ENCODE peak calls at places on chromosome 9, in five cellular contexts. D is kidney tubule cell, Q is amniotic stem cell, B is HCT116, I is GM03348. M is an unnamed sample.

GRCh38 chr9:80964951-80965350 is 724.4 kb downstream of the TLE1 start:
- DNase-seq in I (no peak), Q (no peak), B (no peak), D (no peak), M (no peak)

GRCh38 chr9:114850871-114851270 is 45.0 kb upstream of the TNFSF15 start:
- DNase-seq in D (no peak), B (no peak), I (no peak), Q (no peak), M (no peak)

GRCh38 chr9:92723299-92723625 is 41.4 kb downstream of the BICD2 start:
- DNase-seq in I (no peak), B (no peak), D (peak; percentile 42), Q (no peak), M (no peak)

GRCh38 chr9:111023090-111023489 is 15.2 kb downstream of the LPAR1 start:
- DNase-seq in Q (no peak), I (no peak), D (no peak), B (no peak), M (no peak)

GRCh38 chr9:126642839-126643238 is 29.1 kb downstream of the LMX1B start:
- DNase-seq in B (no peak), D (no peak), Q (no peak), I (no peak), M (no peak)

GRCh38 chr9:113186241-113186755 is 34.8 kb downstream of the FKBP15 start:
- DNase-seq in D (no peak), B (no peak), I (no peak), Q (no peak), M (no peak)

GRCh38 chr9:96048116-96048953 is 172.8 kb downstream of the ERCC6L2 start:
- DNase-seq in D (peak; percentile 76), Q (no peak), B (no peak), I (no peak), M (no peak)

GRCh38 chr9:34650816-34651215 is 1.2 kb upstream of the IL11RA start:
- DNase-seq in Q (no peak), D (no peak), I (no peak), B (no peak), M (no peak)

GRCh38 chr9:127470662-127471061 is 19.4 kb downstream of the LRSAM1 start:
- DNase-seq in Q (no peak), D (no peak), I (no peak), B (no peak), M (no peak)

GRCh38 chr9:99184427-99185327 is 37.1 kb downstream of the ALG2 start:
- DNase-seq in D (peak; percentile 96), B (peak; percentile 74), I (peak; percentile 90), Q (peak; percentile 86), M (peak; percentile 28)

GRCh38 chr9:26786571-26786970 is 106.0 kb downstream of the CAAP1 start:
- DNase-seq in B (no peak), I (no peak), D (no peak), Q (no peak), M (no peak)

GRCh38 chr9:122228191-122228905 is 409 bp downstream of the LHX6 start:
- DNase-seq in I (peak; percentile 33), B (no peak), D (no peak), Q (no peak), M (no peak)

GRCh38 chr9:134917431-134918373 is at the start of gene FCN1:
- DNase-seq in D (no peak), Q (no peak), I (no peak), B (no peak), M (no peak)

GRCh38 chr9:20436475-20437195 is 185.7 kb downstream of the MLLT3 start:
- DNase-seq in Q (no peak), I (no peak), D (no peak), B (no peak), M (no peak)

GRCh38 chr9:68462004-68462775 is 78.5 kb downstream of the TMEM252 start:
- DNase-seq in B (no peak), D (no peak), Q (no peak), I (no peak), M (no peak)

GRCh38 chr9:15400281-15400941 is 22.3 kb upstream of the SNAPC3 start:
- DNase-seq in I (no peak), B (no peak), D (no peak), Q (no peak), M (no peak)

GRCh38 chr9:112348257-112348992 is 15.0 kb upstream of the PTBP3 start:
- DNase-seq in D (peak; percentile 82), Q (peak; percentile 27), I (peak; percentile 83), B (no peak), M (no peak)

GRCh38 chr9:107983191-107983603 is 493.6 kb upstream of the KLF4 start:
- DNase-seq in I (peak; percentile 53), B (no peak), D (peak; percentile 9), Q (peak; percentile 11), M (no peak)

M was measured in NK-92 treated with Interleukin-12 subunit alpha and Interleukin-12 subunit beta, amount 100 ng/mL, for 24 hours.